ENCODE peak calls at places on chromosomes 7 and 10, in eight cellular contexts. E is ascending aorta, H is foreskin fibroblast, J is cardiac fibroblast, W is colonic mucosa, M is cardiac muscle cell, U is heart right ventricle, F is adrenal gland. S is an unnamed sample.

GRCh38 chr7:152924238-152924637 is 164.7 kb downstream of the ACTR3B start:
- DNase-seq in F (no peak), U (no peak), W (no peak), H (no peak), J (no peak), E (no peak), M (no peak), S (no peak)

GRCh38 chr10:62373995-62374861 is at the start of gene ZNF365:
- DNase-seq in H (peak), F (no peak), W (no peak), M (peak), J (peak), U (peak), E (no peak), S (no peak)

GRCh38 chr10:73625004-73625883 is 16.0 kb downstream of the MYOZ1 start:
- DNase-seq in W (peak), M (peak), U (peak), F (peak), J (peak), E (no peak), H (peak), S (no peak)

GRCh38 chr10:4120454-4120853 is 335.4 kb upstream of the KLF6 start:
- DNase-seq in H (no peak), U (no peak), J (no peak), F (no peak), E (no peak), M (no peak), W (no peak), S (no peak)

GRCh38 chr7:132347858-132348257 is 228.4 kb downstream of the PLXNA4 start:
- DNase-seq in J (no peak), F (no peak), E (no peak), M (no peak), U (no peak), H (no peak), W (no peak), S (no peak)

GRCh38 chr7:95330194-95331003 is 6.1 kb upstream of the PON1 start:
- DNase-seq in U (no peak), W (no peak), H (peak), E (no peak), F (no peak), J (peak), M (peak), S (no peak)

GRCh38 chr7:36308031-36308430 is 81.6 kb upstream of the ANLN start:
- DNase-seq in H (no peak), F (peak), E (no peak), W (no peak), U (no peak), J (no peak), M (no peak), S (no peak)

GRCh38 chr10:100489388-100489787 is 26.6 kb downstream of the WNT8B start:
- DNase-seq in H (no peak), J (no peak), F (no peak), U (no peak), M (no peak), W (no peak), E (no peak), S (no peak)

GRCh38 chr7:88500146-88500545 is 193.5 kb upstream of the STEAP4 start:
- DNase-seq in E (no peak), W (no peak), F (no peak), H (peak), J (no peak), U (no peak), M (no peak), S (no peak)

GRCh38 chr7:9082203-9082602 is 648.8 kb downstream of the NXPH1 start:
- DNase-seq in H (no peak), U (no peak), J (no peak), M (no peak), W (no peak), E (no peak), F (no peak), S (no peak)

GRCh38 chr7:101913876-101914275 is 96.5 kb downstream of the CUX1 start:
- DNase-seq in U (no peak), J (no peak), F (no peak), M (peak), E (no peak), H (no peak), W (no peak), S (no peak)

GRCh38 chr10:25226775-25227682 is 52.2 kb downstream of the GPR158 start:
- DNase-seq in H (peak), M (peak), E (no peak), U (peak), F (peak), J (peak), W (peak), S (peak)

GRCh38 chr7:78254397-78255055 is 456.0 kb downstream of the PHTF2 start:
- DNase-seq in F (no peak), U (no peak), W (no peak), J (no peak), H (no peak), M (no peak), E (no peak), S (no peak)

GRCh38 chr7:112484671-112485097 is 3.9 kb downstream of the LSMEM1 start:
- DNase-seq in U (no peak), J (peak), E (no peak), M (peak), H (peak), W (no peak), F (peak), S (peak)

GRCh38 chr7:70014472-70015232 is 416.4 kb downstream of the AUTS2 start:
- DNase-seq in U (no peak), W (no peak), F (no peak), M (no peak), E (no peak), J (no peak), H (no peak), S (no peak)

GRCh38 chr10:126065751-126066150 is 169.4 kb downstream of the FANK1 start:
- DNase-seq in M (no peak), W (no peak), H (no peak), E (no peak), J (no peak), F (no peak), U (no peak), S (no peak)

GRCh38 chr10:43354879-43355380 is 16.5 kb upstream of the FXYD4 start:
- DNase-seq in W (no peak), F (no peak), M (no peak), E (no peak), J (no peak), U (no peak), H (no peak), S (no peak)

GRCh38 chr7:86226191-86226590 is 417.5 kb upstream of the GRM3 start:
- DNase-seq in H (no peak), U (no peak), J (no peak), M (no peak), E (no peak), F (no peak), W (no peak), S (no peak)

GRCh38 chr10:60142736-60143135 is 236.4 kb upstream of the CCDC6 start:
- DNase-seq in H (no peak), M (no peak), U (no peak), W (no peak), J (no peak), E (no peak), F (no peak), S (no peak)

GRCh38 chr7:155997431-155998327 is 185.4 kb upstream of the SHH start:
- DNase-seq in H (no peak), M (no peak), W (no peak), U (no peak), F (no peak), J (no peak), E (no peak), S (no peak)

GRCh38 chr7:10237306-10237705 is 736.4 kb upstream of the PHF14 start:
- DNase-seq in M (peak), H (no peak), U (no peak), W (no peak), E (no peak), J (peak), F (no peak), S (no peak)

GRCh38 chr7:70616821-70617220 is 515.1 kb upstream of the GALNT17 start:
- DNase-seq in F (no peak), U (no peak), J (no peak), E (no peak), H (no peak), W (no peak), M (no peak), S (no peak)

GRCh38 chr10:78742730-78743615 is 325.8 kb upstream of the ZMIZ1 start:
- DNase-seq in M (no peak), H (peak), F (no peak), J (no peak), E (no peak), U (no peak), W (no peak), S (no peak)

GRCh38 chr7:138460649-138461607 is 869 bp downstream of the TRIM24 start:
- DNase-seq in J (peak), U (peak), W (peak), E (no peak), F (peak), H (peak), M (peak), S (no peak)

GRCh38 chr10:132518572-132519381 is 18.8 kb upstream of the INPP5A start:
- DNase-seq in U (peak), E (no peak), J (no peak), F (peak), W (peak), M (no peak), H (no peak), S (no peak)

GRCh38 chr7:7798510-7798909 is 80.1 kb upstream of the RPA3 start:
- DNase-seq in H (no peak), E (no peak), F (no peak), W (no peak), U (no peak), J (no peak), M (no peak), S (no peak)

GRCh38 chr10:127441350-127442219 is 107.5 kb upstream of the NPS start:
- DNase-seq in F (no peak), E (no peak), W (peak), H (no peak), U (no peak), J (no peak), M (no peak), S (peak)

GRCh38 chr10:47260505-47261111 is 39.4 kb upstream of the GDF10 start:
- DNase-seq in W (no peak), U (no peak), F (no peak), H (no peak), M (peak), E (no peak), J (no peak), S (no peak)

GRCh38 chr7:104895851-104896236 is 118.2 kb upstream of the KMT2E start:
- DNase-seq in M (no peak), H (no peak), W (no peak), F (no peak), J (no peak), U (no peak), E (no peak), S (no peak)
- H3K4me3 ChIP-seq in M (no peak), H (no peak), W (no peak), F (no peak), J (no peak), U (no peak), E (no peak), S (no peak)

GRCh38 chr7:50982626-50983025 is 199.9 kb upstream of the GRB10 start:
- DNase-seq in E (no peak), W (no peak), M (no peak), J (peak), F (no peak), H (no peak), U (no peak), S (no peak)
- TF ChIP-seq CTCF in E (no peak), W (no peak), M (no peak), J (peak), F (no peak), H (no peak), U (no peak), S (peak)

GRCh38 chr7:64463636-64464375 is 99.1 kb downstream of the ZNF680 start:
- DNase-seq in W (peak), U (peak), J (peak), F (peak), M (peak), E (peak), H (peak), S (peak)
- H3K4me3 ChIP-seq in W (no peak), U (peak), J (peak), F (no peak), M (no peak), E (peak), H (peak), S (peak)

DNA sequence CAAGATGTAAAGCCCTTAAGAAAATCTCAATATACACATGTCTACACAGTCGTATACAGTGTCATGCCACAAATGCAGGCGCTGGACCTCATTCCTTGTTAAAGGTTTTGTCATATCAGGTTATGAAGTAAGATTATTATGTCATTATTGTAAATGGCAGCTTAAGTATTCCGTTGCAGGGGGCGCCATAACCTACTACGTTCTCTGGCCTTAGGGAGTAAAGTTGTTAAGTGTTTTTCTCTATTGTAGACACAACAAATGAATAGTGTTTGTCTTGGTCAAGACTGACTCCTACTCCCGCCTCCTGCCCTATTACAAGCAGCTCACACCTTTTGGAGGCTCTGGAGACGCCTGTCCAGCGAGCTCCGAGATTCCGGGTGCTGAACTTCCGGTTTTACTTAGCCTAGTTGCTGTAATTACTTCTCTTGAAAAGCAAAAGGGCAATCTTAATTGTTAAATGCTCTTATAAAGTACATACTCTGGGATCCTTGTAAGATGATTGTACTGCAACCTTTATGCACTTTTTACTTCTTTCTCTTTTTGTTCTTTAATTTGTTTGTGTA is 984 bp downstream of the GATAD1 start:
- DNase-seq in U (no peak), J (peak), F (peak), H (peak), M (peak), W (peak), E (no peak), S (no peak)
- TF ChIP-seq CTCF in U (peak), J (peak), F (peak), H (peak), M (peak), W (peak), E (no peak), S (peak)

GRCh38 chr7:32577421-32577820 is 82.1 kb downstream of the AVL9 start:
- DNase-seq in H (no peak), M (no peak), F (no peak), J (no peak), E (no peak), U (no peak), W (no peak), S (no peak)
- H3K4me3 ChIP-seq in H (no peak), M (no peak), F (no peak), J (no peak), E (no peak), U (no peak), W (no peak), S (no peak)

DNA sequence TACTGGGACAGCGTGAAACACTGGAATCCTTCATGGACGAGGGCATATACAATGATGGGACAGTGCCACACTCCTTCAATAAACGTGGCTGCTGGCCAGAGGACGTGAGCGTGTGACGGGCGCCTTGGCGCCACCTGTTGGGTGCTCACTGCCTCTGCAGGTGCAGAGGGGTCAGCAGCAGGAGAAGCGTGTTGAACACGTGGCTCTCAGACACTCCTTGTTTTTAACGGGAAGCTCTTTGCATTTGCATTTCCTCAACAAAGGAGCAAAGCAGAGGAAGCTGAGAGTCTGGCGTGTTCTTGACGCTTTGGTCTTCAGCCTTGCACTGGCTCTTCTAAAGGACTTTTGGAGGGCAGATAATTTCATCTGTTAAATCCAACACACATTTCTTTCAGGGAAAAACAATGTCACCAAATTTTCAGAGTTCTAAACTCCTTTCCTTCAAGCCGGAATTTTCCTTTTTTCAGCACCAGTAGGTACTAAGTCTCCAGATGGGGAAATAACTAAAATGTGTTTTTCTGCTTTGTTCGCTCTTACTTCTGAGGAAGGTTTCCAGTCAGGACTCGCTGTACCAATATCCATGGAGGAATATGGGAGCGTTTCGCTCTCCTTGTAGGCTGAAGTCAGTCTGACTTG is 2.9 kb upstream of the GET4 start:
- DNase-seq in W (peak), M (peak), J (peak), H (peak), E (peak), F (peak), U (peak), S (peak)
- TF ChIP-seq CTCF in W (peak), M (peak), J (peak), H (peak), E (peak), F (peak), U (peak), S (peak)

GRCh38 chr7:140920745-140921144 is 4.0 kb downstream of the BRAF start:
- DNase-seq in J (no peak), M (no peak), H (no peak), W (no peak), F (no peak), E (no peak), U (no peak), S (no peak)

GRCh38 chr7:140924019-140924820 is 509 bp downstream of the BRAF start:
- DNase-seq in E (peak), U (peak), M (peak), H (peak), W (peak), J (peak), F (peak), S (no peak)

GRCh38 chr7:140924821-140925421 is at the start of gene BRAF:
- DNase-seq in J (peak), H (peak), E (peak), U (peak), F (peak), M (peak), W (peak), S (peak)

GRCh38 chr7:140923358-140924006 is 1.2 kb downstream of the BRAF start:
- DNase-seq in F (no peak), M (peak), E (no peak), U (no peak), W (peak), J (peak), H (peak), S (no peak)

DNA sequence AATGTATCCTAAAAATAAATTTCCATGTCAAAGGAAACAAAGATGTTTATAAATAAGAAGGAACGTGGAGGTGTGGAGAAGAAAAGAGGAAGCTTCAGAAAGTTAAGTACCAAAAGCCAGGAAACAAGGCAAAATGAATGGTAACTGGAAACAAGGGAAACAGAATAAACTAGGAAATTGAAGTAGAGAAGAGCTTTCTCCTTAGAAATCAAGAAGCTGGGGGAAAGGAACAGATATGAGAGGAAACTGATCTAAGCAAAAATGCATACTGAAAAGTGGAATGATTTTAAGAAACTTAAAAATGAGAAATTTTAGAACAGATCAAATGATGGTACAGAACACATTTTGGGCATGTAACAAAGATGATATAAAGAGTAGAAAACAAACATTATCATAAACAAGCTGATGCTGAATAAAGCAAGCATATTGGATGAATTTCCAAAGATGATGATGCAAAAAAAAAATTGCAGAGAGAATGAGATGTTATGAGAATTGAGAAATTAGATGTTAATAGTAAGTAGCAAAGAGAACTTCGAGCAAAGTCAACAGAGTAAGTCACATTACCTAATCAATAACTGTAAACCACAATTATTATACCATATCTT is 1.9 kb downstream of the BRAF start:
- DNase-seq in W (no peak), U (no peak), E (no peak), H (no peak), F (no peak), M (no peak), J (no peak), S (no peak)
- H3K4me3 ChIP-seq in W (peak), U (peak), E (peak), H (peak), F (no peak), M (peak), J (no peak), S (peak)

GRCh38 chr10:131487822-131488221 is 176.3 kb upstream of the TCERG1L start:
- DNase-seq in F (no peak), J (no peak), H (no peak), U (no peak), E (no peak), M (no peak), W (no peak), S (no peak)
- TF ChIP-seq CTCF in F (no peak), J (no peak), H (no peak), U (no peak), E (no peak), M (no peak), W (no peak), S (no peak)

DNA sequence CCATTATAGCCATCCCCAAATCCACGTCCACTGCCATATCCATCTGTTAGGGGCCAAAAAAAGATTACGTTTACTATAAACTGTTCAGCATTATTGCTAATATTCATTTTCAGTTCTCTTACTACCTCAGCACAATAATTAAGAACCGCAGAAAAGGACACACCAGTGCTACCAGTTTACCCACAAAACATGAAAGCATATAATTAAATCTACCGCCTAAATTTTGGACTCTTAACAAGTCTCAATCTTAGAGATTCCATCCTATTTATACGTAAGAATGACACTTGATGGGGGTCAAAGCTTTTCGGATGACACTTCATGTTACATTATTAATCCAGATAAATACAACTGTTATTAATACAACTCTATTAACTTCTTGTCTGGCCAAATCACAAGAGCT is 4.7 kb downstream of the HNRNPA2B1 start:
- DNase-seq in E (no peak), W (no peak), J (no peak), M (no peak), U (no peak), H (no peak), F (no peak), S (no peak)
- H3K4me3 ChIP-seq in E (peak), W (no peak), J (no peak), M (no peak), U (peak), H (no peak), F (no peak), S (no peak)